ENCODE peak calls at places on chromosomes 12 and 14, in eight cellular contexts. X, Z, W, Q, H, D, N and S are unnamed samples. For H3K36me3 and H3K4me1, the result is how much of the 10 kb centered on the place peaks cover.

GRCh38 chr12:108565976-108566375 is 3.6 kb downstream of the ISCU start:
- DNase-seq in Q (peak), W (peak), Z (no peak), N (no peak), X (peak), D (peak), H (peak), S (no peak)

GRCh38 chr12:130281157-130281799 is 56.4 kb upstream of the PIWIL1 start:
- DNase-seq in Q (no peak), X (no peak), H (no peak), W (no peak), N (no peak), Z (no peak), D (no peak), S (peak)

GRCh38 chr12:61810486-61810885 is 449.7 kb upstream of the USP15 start:
- DNase-seq in Z (no peak), H (no peak), D (no peak), X (no peak), Q (no peak), W (no peak), N (no peak), S (no peak)

GRCh38 chr12:52871291-52871961 is 22.6 kb upstream of the KRT78 start:
- DNase-seq in Q (no peak), D (no peak), W (peak), Z (peak), X (no peak), H (peak), N (peak), S (no peak)

GRCh38 chr12:12979731-12980259 is 20.3 kb downstream of the HEBP1 start:
- DNase-seq in Z (no peak), Q (no peak), W (peak), X (no peak), D (no peak), N (peak), H (no peak), S (no peak)

GRCh38 chr12:26795899-26796298 is 37.1 kb downstream of the ITPR2 start:
- DNase-seq in Z (no peak), X (peak), W (no peak), D (no peak), N (no peak), H (no peak), Q (no peak), S (no peak)

GRCh38 chr12:76922821-76923315 is 44.0 kb upstream of the CSRP2 start:
- DNase-seq in H (no peak), D (no peak), X (no peak), Q (no peak), Z (no peak), N (peak), W (no peak), S (no peak)

GRCh38 chr12:100115291-100115690 is 27.4 kb downstream of the BLTP3B start:
- DNase-seq in Q (no peak), Z (no peak), H (no peak), X (no peak), N (no peak), W (no peak), D (no peak), S (no peak)

GRCh38 chr12:50520808-50521207 is 16.0 kb downstream of the DIP2B start:
- DNase-seq in D (no peak), H (no peak), W (no peak), Q (no peak), Z (no peak), X (no peak), N (no peak), S (no peak)

GRCh38 chr12:132955094-132955932 is 793 bp downstream of the ZNF605 start:
- DNase-seq in X (no peak), H (peak), Z (peak), D (peak), W (peak), Q (no peak), N (peak), S (no peak)

GRCh38 chr14:77838756-77839565 is 39.1 kb downstream of the ADCK1 start:
- DNase-seq in N (no peak), Q (no peak), W (no peak), X (no peak), Z (no peak), D (no peak), H (no peak), S (no peak)

GRCh38 chr14:99129211-99129696 is 142.7 kb downstream of the BCL11B start:
- DNase-seq in Z (no peak), D (no peak), H (no peak), W (no peak), N (no peak), Q (no peak), X (no peak), S (no peak)

GRCh38 chr12:19338405-19338804 is 100.9 kb upstream of the AEBP2 start:
- DNase-seq in H (no peak), N (no peak), D (no peak), X (no peak), Z (no peak), Q (no peak), W (no peak), S (no peak)

GRCh38 chr14:105074601-105075053 is 9.4 kb upstream of the GPR132 start:
- DNase-seq in H (no peak), D (no peak), N (peak), Z (no peak), Q (no peak), W (no peak), X (no peak), S (no peak)

GRCh38 chr12:54421175-54421872 is 2.3 kb upstream of the ITGA5 start:
- DNase-seq in D (peak), Z (peak), X (no peak), Q (peak), W (peak), N (peak), H (no peak), S (no peak)

GRCh38 chr12:107242189-107242588 is 148.8 kb upstream of the CRY1 start:
- DNase-seq in D (no peak), N (no peak), X (no peak), H (no peak), W (no peak), Q (no peak), Z (no peak), S (no peak)

GRCh38 chr14:99757331-99758070 is 35.7 kb upstream of the EML1 start:
- DNase-seq in X (no peak), W (peak), N (peak), Z (no peak), D (no peak), H (no peak), Q (no peak), S (no peak)

GRCh38 chr12:18719922-18720321 is 17.9 kb downstream of the PLCZ1 start:
- DNase-seq in D (no peak), W (no peak), X (no peak), H (no peak), Z (no peak), Q (no peak), N (peak), S (no peak)

GRCh38 chr12:130799051-130799450 is 40.0 kb downstream of the STX2 start:
- DNase-seq in H (no peak), X (no peak), D (no peak), Z (no peak), N (no peak), Q (no peak), W (no peak), S (no peak)

GRCh38 chr12:54824402-54824801 is 29.9 kb upstream of the MUCL1 start:
- DNase-seq in Z (no peak), N (no peak), Q (no peak), D (no peak), H (no peak), W (no peak), X (no peak), S (no peak)

GRCh38 chr14:33452982-33453381 is 497.9 kb downstream of the EGLN3 start:
- DNase-seq in Q (no peak), N (no peak), W (no peak), X (no peak), Z (no peak), D (no peak), H (no peak), S (no peak)

GRCh38 chr12:70186436-70186835 is 56.8 kb upstream of the CNOT2 start:
- DNase-seq in N (no peak), X (no peak), Z (no peak), D (no peak), Q (no peak), W (no peak), H (no peak), S (no peak)

GRCh38 chr14:44405350-44405619 is 101.8 kb downstream of the FSCB start:
- DNase-seq in Z (no peak), Q (no peak), H (no peak), D (no peak), W (no peak), N (no peak), X (no peak), S (no peak)

GRCh38 chr12:25242981-25243764 is 7.6 kb downstream of the KRAS start:
- DNase-seq in Z (no peak), Q (no peak), N (no peak), W (peak), X (no peak), D (no peak), H (peak), S (peak)

GRCh38 chr14:64994540-64994939 is 7.8 kb downstream of the FNTB start:
- DNase-seq in D (no peak), X (no peak), Q (no peak), N (no peak), H (no peak), W (no peak), Z (no peak), S (no peak)

GRCh38 chr12:26803552-26803951 is 29.4 kb downstream of the ITPR2 start:
- DNase-seq in Z (no peak), H (no peak), X (no peak), W (no peak), N (peak), Q (no peak), D (no peak), S (no peak)

GRCh38 chr14:81095539-81095938 is 125.2 kb downstream of the GTF2A1 start:
- DNase-seq in X (no peak), Q (no peak), Z (no peak), H (no peak), N (no peak), D (no peak), W (no peak), S (no peak)

GRCh38 chr12:29711381-29711780 is 72.4 kb downstream of the TMTC1 start:
- DNase-seq in Z (no peak), N (no peak), H (no peak), W (peak), D (no peak), X (no peak), Q (no peak), S (no peak)

GRCh38 chr12:6383572-6384498 is at the start of gene LTBR:
- DNase-seq in X (peak), D (peak), H (peak), Z (peak), Q (peak), N (peak), W (peak), S (peak)

GRCh38 chr14:80269338-80269935 is 58.1 kb upstream of the DIO2 start:
- DNase-seq in Q (no peak), H (no peak), N (no peak), X (no peak), W (peak), Z (no peak), D (no peak), S (no peak)

GRCh38 chr14:38910092-38910491 is 192.9 kb downstream of the SEC23A start:
- DNase-seq in H (no peak), X (no peak), D (no peak), Z (no peak), N (no peak), W (no peak), Q (no peak), S (no peak)

GRCh38 chr12:65300679-65301349 is 22.3 kb downstream of the MSRB3 start:
- DNase-seq in Z (no peak), N (no peak), W (peak), D (no peak), H (no peak), Q (no peak), X (no peak), S (peak)

GRCh38 chr14:53399057-53399456 is 245.9 kb upstream of the DDHD1 start:
- DNase-seq in D (no peak), X (no peak), W (peak), Q (no peak), H (no peak), N (no peak), Z (no peak), S (no peak)

GRCh38 chr12:101021911-101022388 is 188.1 kb downstream of the SLC5A8 start:
- DNase-seq in Z (no peak), N (peak), D (no peak), X (no peak), Q (no peak), W (peak), H (no peak), S (no peak)

GRCh38 chr12:12182926-12183325 is 83.9 kb downstream of the LRP6 start:
- DNase-seq in D (no peak), Z (no peak), N (peak), H (no peak), X (no peak), Q (no peak), W (peak), S (no peak)

GRCh38 chr14:95547626-95548327 is 12.9 kb downstream of the GLRX5 start:
- DNase-seq in Q (no peak), Z (no peak), W (peak), H (no peak), D (no peak), X (no peak), N (no peak), S (no peak)

GRCh38 chr12:67909091-67909531 is 80.1 kb upstream of the IFNG-AS1 start:
- DNase-seq in W (peak), Z (no peak), D (no peak), N (peak), Q (no peak), X (no peak), H (no peak), S (no peak)

GRCh38 chr12:3130053-3130805 is 53.0 kb downstream of the TSPAN9 start:
- DNase-seq in D (peak), H (no peak), X (peak), W (peak), Q (no peak), N (peak), Z (no peak), S (no peak)

DNA sequence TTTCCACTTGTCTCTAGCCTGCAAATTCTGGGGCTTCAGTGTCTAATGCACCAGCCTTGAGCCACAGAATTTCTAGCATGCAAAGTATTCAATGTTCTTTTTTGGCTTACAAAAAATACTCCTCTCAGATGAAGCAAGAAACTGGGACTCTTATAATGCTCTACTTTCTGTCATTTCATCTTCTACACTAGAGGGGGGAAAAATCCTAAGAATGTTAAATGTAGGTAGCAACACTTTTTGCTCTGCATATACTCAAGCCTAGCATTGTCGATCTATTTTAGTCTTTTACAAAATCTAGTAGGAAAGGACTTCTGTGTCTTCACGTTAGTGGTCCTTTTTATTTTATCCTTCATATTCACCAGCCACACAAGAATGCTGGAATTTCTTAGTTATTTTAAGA is 253.1 kb upstream of the FLRT2 start:
- DNase-seq in X (no peak), Z (no peak), Q (no peak), D (no peak), H (no peak), W (no peak), N (no peak), S (no peak)
- H3K36me3 ChIP-seq in X (under half), Z (under half), Q (under half), D (under half), H (under half), W (under half), N (under half), S (under half)

DNA sequence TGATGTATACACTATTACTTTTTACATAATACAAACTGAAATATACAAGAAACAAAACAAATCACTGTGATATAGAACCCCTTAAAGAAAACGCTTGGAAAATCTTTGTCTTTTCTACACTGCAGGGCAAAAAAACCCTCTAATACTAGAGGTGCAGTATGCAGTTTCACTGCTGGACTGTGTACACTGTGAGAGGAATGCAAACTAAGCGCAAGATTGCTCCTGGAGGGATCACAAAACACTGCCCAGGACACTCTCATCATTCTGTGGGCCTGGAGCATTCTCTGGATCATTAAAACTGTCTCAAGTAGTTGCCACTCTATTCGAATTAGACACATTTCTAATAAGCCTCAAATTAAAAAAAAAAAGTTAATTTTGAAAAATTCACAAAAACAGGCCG is 217.6 kb downstream of the MED13L start:
- DNase-seq in Z (no peak), N (no peak), Q (no peak), D (no peak), W (no peak), X (no peak), H (no peak), S (peak)
- H3K4me3 ChIP-seq in Z (no peak), N (no peak), Q (no peak), D (no peak), W (no peak), X (no peak), H (no peak), S (no peak)

GRCh38 chr14:96666088-96666487 is 131.1 kb upstream of the VRK1 start:
- DNase-seq in D (no peak), N (no peak), Q (no peak), W (no peak), H (no peak), Z (no peak), X (no peak), S (peak)

GRCh38 chr14:96663076-96663475 is 134.1 kb upstream of the VRK1 start:
- DNase-seq in D (no peak), W (no peak), N (no peak), Z (no peak), X (no peak), H (no peak), Q (no peak), S (no peak)

GRCh38 chr14:96662116-96662901 is 134.9 kb upstream of the VRK1 start:
- DNase-seq in W (no peak), Z (no peak), H (no peak), N (peak), D (no peak), X (no peak), Q (no peak), S (no peak)

GRCh38 chr14:96661244-96661969 is 135.8 kb upstream of the VRK1 start:
- DNase-seq in N (no peak), D (no peak), H (no peak), Q (no peak), Z (no peak), W (no peak), X (no peak), S (no peak)

GRCh38 chr14:96663491-96664067 is 133.6 kb upstream of the VRK1 start:
- DNase-seq in N (peak), H (no peak), Z (no peak), X (no peak), D (no peak), Q (no peak), W (no peak), S (no peak)
- H3K4me1 ChIP-seq in N (under half), H (under half), Z (under half), X (under half), D (under half), Q (under half), W (under half), S (under half)

GRCh38 chr14:54577494-54577893 is 10.6 kb downstream of the SAMD4A start:
- DNase-seq in D (no peak), Q (no peak), W (no peak), N (no peak), X (no peak), H (no peak), Z (no peak), S (no peak)
- H3K36me3 ChIP-seq in D (under half), Q (under half), W (under half), N (under half), X (under half), H (under half), Z (under half), S (under half)

DNA sequence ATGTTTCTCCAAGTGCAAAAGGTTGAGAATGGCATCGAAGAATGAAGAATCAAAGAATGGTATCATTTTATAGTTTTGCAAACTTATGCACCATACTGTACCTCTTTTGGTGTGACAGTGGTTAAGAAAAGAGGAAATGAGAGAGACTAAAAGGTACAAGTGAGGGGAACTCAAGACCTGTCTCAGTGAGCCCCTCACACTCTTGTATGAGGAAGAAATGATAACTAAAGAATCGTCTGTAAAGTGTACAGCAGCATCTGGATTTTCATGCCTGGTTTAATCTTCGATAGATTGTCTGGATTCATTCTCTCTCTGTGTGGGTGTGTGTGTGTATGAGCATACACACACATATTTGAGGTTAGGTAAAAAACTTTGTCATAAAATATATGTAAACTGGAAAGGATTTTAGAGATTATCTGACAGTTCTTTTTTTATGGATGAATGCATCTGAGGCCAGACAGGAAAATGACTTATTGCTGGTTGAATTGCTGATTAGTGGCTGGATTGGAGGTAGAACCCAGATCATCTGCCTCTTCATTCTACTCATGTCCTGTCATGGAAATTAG is 15.9 kb upstream of the SLC38A2 start:
- DNase-seq in X (no peak), W (no peak), Z (no peak), H (no peak), Q (no peak), N (no peak), D (no peak), S (no peak)
- H3K4me3 ChIP-seq in X (no peak), W (no peak), Z (no peak), H (no peak), Q (no peak), N (no peak), D (no peak), S (no peak)